ENCODE peak calls at places on chromosomes 2 and 18, in ten cellular contexts. X is HCT116; C is BE2C; K is lung; G is dorsolateral prefrontal cortex; E is uterus; B is heart right ventricle; H is A549; D is CD8-positive, alpha-beta T cell; V is astrocyte. A is an unnamed sample.

GRCh38 chr18:56043691-56044090 is 455.7 kb upstream of the TCF4 start:
- DNase-seq in X (no peak), C (no peak), K (no peak), G (peak; percentile 91), E (no peak), B (no peak), H (no peak), D (no peak), V (peak; percentile 3), A (no peak)

GRCh38 chr18:13493725-13494124 is 232.6 kb downstream of the FAM210A start:
- DNase-seq in X (no peak), C (no peak), K (no peak), G (no peak), E (no peak), B (no peak), H (no peak), D (no peak), V (no peak), A (no peak)

GRCh38 chr2:122660786-122661634 is 905.6 kb downstream of the TSN start:
- DNase-seq in X (no peak), C (no peak), K (no peak), G (no peak), E (no peak), B (no peak), H (no peak), D (no peak), V (no peak), A (no peak)

GRCh38 chr2:150630587-150631235 is 143.2 kb upstream of the RND3 start:
- DNase-seq in X (no peak), C (no peak), K (no peak), G (no peak), E (no peak), B (no peak), H (no peak), D (no peak), V (peak; percentile 92), A (no peak)

GRCh38 chr2:53445376-53446072 is 322.1 kb upstream of the CHAC2 start:
- DNase-seq in X (no peak), C (no peak), K (no peak), G (peak; percentile 39), E (no peak), B (no peak), H (no peak), D (no peak), V (peak; percentile 64), A (no peak)

GRCh38 chr18:46182633-46183401 is 78.6 kb downstream of the HAUS1 start:
- DNase-seq in X (no peak), C (no peak), K (no peak), G (no peak), E (no peak), B (no peak), H (no peak), D (no peak), V (peak; percentile 50), A (no peak)

GRCh38 chr2:198476007-198476406 is 671.6 kb downstream of the PLCL1 start:
- DNase-seq in X (no peak), C (no peak), K (no peak), G (no peak), E (no peak), B (no peak), H (no peak), D (no peak), V (no peak), A (no peak)

GRCh38 chr2:137672961-137673552 is 291.2 kb upstream of the HNMT start:
- DNase-seq in X (no peak), C (no peak), K (no peak), G (no peak), E (no peak), B (no peak), H (no peak), D (no peak), V (no peak), A (no peak)

GRCh38 chr2:47601518-47602015 is 181.4 kb upstream of the MSH6 start:
- DNase-seq in X (no peak), C (no peak), K (no peak), G (no peak), E (no peak), B (no peak), H (no peak), D (no peak), V (no peak), A (no peak)

GRCh38 chr18:63284173-63284765 is 35.3 kb downstream of the BCL2 start:
- DNase-seq in X (no peak), C (no peak), K (no peak), G (no peak), E (no peak), B (no peak), H (no peak), D (no peak), V (no peak), A (no peak)

GRCh38 chr2:19195681-19196080 is 162.7 kb downstream of the OSR1 start:
- DNase-seq in X (no peak), C (no peak), K (no peak), G (no peak), E (no peak), B (no peak), H (no peak), D (no peak), V (no peak), A (no peak)
- H3K4me3 ChIP-seq in X (no peak overlapping the region), C (no peak overlapping the region), K (no peak overlapping the region), G (no peak overlapping the region), E (no peak overlapping the region), B (no peak overlapping the region), H (no peak overlapping the region), D (no peak overlapping the region), V (no peak overlapping the region), A (no peak overlapping the region)

DNA sequence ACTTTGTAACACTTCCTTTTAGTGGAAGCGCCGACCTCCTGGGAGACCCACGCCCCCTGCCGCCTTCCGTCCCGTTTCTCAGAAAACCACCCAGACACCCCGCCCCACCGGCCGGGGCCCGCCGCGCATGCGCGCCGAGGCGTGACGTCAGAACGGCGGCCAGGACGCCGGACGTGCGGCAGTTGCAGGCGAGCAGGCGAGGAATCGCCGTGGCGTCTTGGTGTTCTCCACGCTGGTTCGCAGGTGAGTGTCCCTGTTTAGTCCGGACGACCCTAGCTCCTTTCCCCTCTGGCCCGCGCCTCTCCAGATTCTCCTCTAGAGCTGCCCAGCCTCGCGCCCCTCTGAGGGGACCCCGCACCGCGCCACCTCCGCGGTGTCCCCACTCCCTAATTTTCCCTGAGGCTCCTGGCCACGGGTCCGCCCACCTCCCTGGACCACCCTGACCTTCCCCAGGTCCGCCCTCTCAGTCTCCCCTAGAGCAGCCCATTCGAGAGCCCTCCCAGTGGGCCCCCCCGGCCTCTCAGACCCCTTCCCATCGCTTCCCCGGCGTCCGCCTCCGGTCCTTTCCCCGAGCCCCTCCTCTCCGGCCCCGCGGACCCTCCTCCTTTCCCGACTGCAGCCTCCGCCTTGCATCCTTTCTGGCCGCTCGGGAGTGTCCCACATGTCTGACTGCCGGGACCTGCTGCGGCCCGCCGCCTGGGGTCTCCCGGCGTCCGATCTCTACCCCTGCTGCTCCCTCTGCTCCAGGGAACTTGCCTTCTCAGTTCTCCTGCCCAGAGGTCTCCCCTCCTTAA is at the start of gene PLEKHB2:
- DNase-seq in X (peak; percentile 83), C (peak; percentile 83), K (peak; percentile 93), G (peak; percentile 94), E (peak; percentile 94), B (peak; percentile 95), H (peak; percentile 93), D (peak; percentile 90), V (peak; percentile 69), A (no peak)
- TF ChIP-seq CTCF in X (no peak), C (no peak), K (no peak), G (peak; percentile 31), E (no peak), B (peak; percentile 45), H (peak; percentile 36), D (no peak), V (no peak), A (peak; percentile 20)

GRCh38 chr2:130338793-130339345 is 3.8 kb upstream of the IMP4 start:
- DNase-seq in X (no peak), C (no peak), K (no peak), G (no peak), E (no peak), B (no peak), H (no peak), D (no peak), V (no peak), A (no peak)

GRCh38 chr2:130336150-130336876 is 6.4 kb upstream of the IMP4 start:
- DNase-seq in X (no peak), C (peak; percentile 34), K (no peak), G (no peak), E (no peak), B (no peak), H (peak; percentile 19), D (no peak), V (no peak), A (no peak)

GRCh38 chr2:130336877-130337734 is 5.6 kb upstream of the IMP4 start:
- DNase-seq in X (peak; percentile 79), C (peak; percentile 74), K (peak; percentile 72), G (peak; percentile 91), E (peak; percentile 56), B (peak; percentile 67), H (peak; percentile 90), D (no peak), V (peak; percentile 59), A (peak; percentile 48)

GRCh38 chr2:130339885-130340745 is 2.6 kb upstream of the IMP4 start:
- DNase-seq in X (no peak), C (no peak), K (no peak), G (no peak), E (no peak), B (no peak), H (no peak), D (no peak), V (no peak), A (no peak)

DNA sequence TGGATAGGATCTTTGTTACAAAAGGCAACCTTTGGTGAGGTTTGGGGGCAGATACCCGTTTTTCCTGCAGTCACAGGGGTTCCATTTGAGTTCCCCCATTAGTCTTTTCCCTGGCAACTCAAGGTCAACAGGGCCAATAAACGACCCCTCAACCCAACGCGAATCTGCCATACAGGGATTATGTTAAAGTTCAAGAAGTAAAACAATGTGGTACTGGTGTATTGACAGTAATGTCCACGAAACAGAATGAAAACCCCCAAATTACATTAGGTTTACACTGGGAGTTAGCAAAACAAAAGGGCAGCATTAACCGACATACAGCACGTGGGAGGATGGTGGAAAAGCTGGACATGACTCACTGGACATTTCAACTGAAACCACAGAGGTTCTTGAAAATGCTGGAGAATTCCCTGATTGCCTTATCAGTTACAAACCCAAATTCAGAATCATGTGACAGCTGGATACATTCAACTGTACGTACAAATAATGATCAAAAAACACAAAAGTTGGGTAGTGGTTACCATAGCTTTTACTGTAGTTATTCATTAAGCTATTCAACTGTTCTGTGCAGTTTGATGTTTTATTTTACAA is 4.9 kb upstream of the IMP4 start:
- DNase-seq in X (no peak), C (no peak), K (no peak), G (no peak), E (no peak), B (no peak), H (no peak), D (no peak), V (peak; percentile 86), A (no peak)
- H3K4me3 ChIP-seq in X (no peak overlapping the region), C (peak overlapping the region; percentile 60), K (no peak overlapping the region), G (no peak overlapping the region), E (no peak overlapping the region), B (no peak overlapping the region), H (peak overlapping the region; percentile 46), D (no peak overlapping the region), V (peak overlapping the region; percentile 57), A (peak overlapping the region; percentile 74)

DNA sequence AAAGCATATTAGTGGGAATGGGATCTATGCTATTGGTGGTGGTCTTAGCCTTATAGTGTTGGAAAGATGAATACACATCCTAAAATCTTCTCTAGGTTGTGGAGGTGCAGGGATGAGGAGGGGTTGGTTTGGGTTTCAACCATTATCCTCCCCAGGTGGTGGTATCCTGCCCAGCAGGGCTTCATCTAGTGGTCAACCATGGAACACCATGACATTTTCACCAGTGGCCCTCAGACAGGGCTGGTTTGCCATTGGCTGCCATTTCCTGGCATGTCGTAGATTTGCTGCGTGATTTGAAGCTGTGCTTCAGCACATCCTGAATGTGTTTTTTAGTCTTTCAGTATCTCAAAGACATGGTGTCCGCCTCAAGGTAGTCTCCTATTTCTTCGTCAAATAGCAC is 391.2 kb upstream of the HNRNPA3 start:
- DNase-seq in X (no peak), C (no peak), K (no peak), G (no peak), E (no peak), B (no peak), H (peak; percentile 8), D (no peak), V (no peak), A (no peak)
- TF ChIP-seq CTCF in X (peak; percentile 33), C (peak; percentile 31), K (no peak), G (no peak), E (no peak), B (no peak), H (no peak), D (no peak), V (no peak), A (no peak)